ENCODE peak calls at places on chromosomes 2 and 18, in five cellular contexts. One of them, this sample, is unnamed.

GRCh38 chr18:5173646-5174045 is 23.4 kb downstream of the AKAIN1 start:
- DNase-seq in KG1: no peak
- DNase-seq in EH: no peak
- DNase-seq in GF-D8: no peak
- DNase-seq in activated CD8-positive, alpha-beta memory T cell treated with anti-CD3 and anti-CD28 coated beads for 24 hours: no peak
- DNase-seq in this sample: no peak

GRCh38 chr2:1489486-1489885 is 76.2 kb downstream of the TPO start:
- DNase-seq in EH: no peak
- DNase-seq in GF-D8: no peak
- DNase-seq in activated CD8-positive, alpha-beta memory T cell treated with anti-CD3 and anti-CD28 coated beads for 24 hours: peak; percentile 41
- DNase-seq in KG1: no peak
- DNase-seq in this sample: no peak

GRCh38 chr2:9403924-9404323 is 19.4 kb downstream of the ITGB1BP1 start:
- DNase-seq in activated CD8-positive, alpha-beta memory T cell treated with anti-CD3 and anti-CD28 coated beads for 24 hours: no peak
- DNase-seq in GF-D8: no peak
- DNase-seq in KG1: no peak
- DNase-seq in EH: peak; percentile 68
- DNase-seq in this sample: no peak

GRCh38 chr18:79624356-79624961 is 55.1 kb upstream of the CTDP1 start:
- DNase-seq in activated CD8-positive, alpha-beta memory T cell treated with anti-CD3 and anti-CD28 coated beads for 24 hours: no peak
- DNase-seq in KG1: no peak
- DNase-seq in EH: no peak
- DNase-seq in GF-D8: peak; percentile 82
- DNase-seq in this sample: no peak

GRCh38 chr2:201242562-201243277 is 17.6 kb upstream of the CASP8 start:
- DNase-seq in GF-D8: no peak
- DNase-seq in activated CD8-positive, alpha-beta memory T cell treated with anti-CD3 and anti-CD28 coated beads for 24 hours: peak; percentile 13
- DNase-seq in KG1: no peak
- DNase-seq in EH: no peak
- DNase-seq in this sample: no peak

GRCh38 chr18:55786651-55787272 is 198.8 kb upstream of the TCF4 start:
- DNase-seq in EH: peak; percentile 27
- DNase-seq in activated CD8-positive, alpha-beta memory T cell treated with anti-CD3 and anti-CD28 coated beads for 24 hours: no peak
- DNase-seq in KG1: no peak
- DNase-seq in GF-D8: no peak
- DNase-seq in this sample: no peak

GRCh38 chr2:26399781-26400376 is 1.8 kb upstream of the DRC1 start:
- DNase-seq in EH: no peak
- DNase-seq in GF-D8: peak; percentile 30
- DNase-seq in KG1: no peak
- DNase-seq in activated CD8-positive, alpha-beta memory T cell treated with anti-CD3 and anti-CD28 coated beads for 24 hours: no peak
- DNase-seq in this sample: no peak

GRCh38 chr2:199975297-199975895 is 20.0 kb downstream of the MAIP1 start:
- DNase-seq in EH: peak; percentile 44
- DNase-seq in GF-D8: no peak
- DNase-seq in activated CD8-positive, alpha-beta memory T cell treated with anti-CD3 and anti-CD28 coated beads for 24 hours: no peak
- DNase-seq in KG1: no peak
- DNase-seq in this sample: no peak

GRCh38 chr2:135745545-135745944 is 3.9 kb downstream of the UBXN4 start:
- DNase-seq in activated CD8-positive, alpha-beta memory T cell treated with anti-CD3 and anti-CD28 coated beads for 24 hours: no peak
- DNase-seq in KG1: no peak
- DNase-seq in EH: peak; percentile 91
- DNase-seq in GF-D8: no peak
- DNase-seq in this sample: no peak

GRCh38 chr2:111116016-111116746 is 4.5 kb upstream of the BCL2L11 start:
- DNase-seq in EH: no peak
- DNase-seq in KG1: no peak
- DNase-seq in GF-D8: no peak
- DNase-seq in activated CD8-positive, alpha-beta memory T cell treated with anti-CD3 and anti-CD28 coated beads for 24 hours: no peak
- DNase-seq in this sample: no peak

GRCh38 chr18:21714472-21714871 is 9.9 kb upstream of the ABHD3 start:
- DNase-seq in EH: no peak
- DNase-seq in KG1: no peak
- DNase-seq in GF-D8: no peak
- DNase-seq in activated CD8-positive, alpha-beta memory T cell treated with anti-CD3 and anti-CD28 coated beads for 24 hours: no peak
- DNase-seq in this sample: no peak

GRCh38 chr18:76056467-76057194 is 438.4 kb downstream of the ZNF516 start:
- DNase-seq in activated CD8-positive, alpha-beta memory T cell treated with anti-CD3 and anti-CD28 coated beads for 24 hours: no peak
- DNase-seq in KG1: no peak
- DNase-seq in EH: no peak
- DNase-seq in GF-D8: no peak
- DNase-seq in this sample: no peak

GRCh38 chr2:14524041-14524802 is 108.3 kb upstream of the LRATD1 start:
- DNase-seq in activated CD8-positive, alpha-beta memory T cell treated with anti-CD3 and anti-CD28 coated beads for 24 hours: no peak
- DNase-seq in GF-D8: no peak
- DNase-seq in KG1: no peak
- DNase-seq in EH: peak; percentile 86
- DNase-seq in this sample: no peak

GRCh38 chr2:1051075-1051474 is 100.4 kb downstream of the SNTG2 start:
- DNase-seq in activated CD8-positive, alpha-beta memory T cell treated with anti-CD3 and anti-CD28 coated beads for 24 hours: no peak
- DNase-seq in KG1: no peak
- DNase-seq in EH: peak; percentile 20
- DNase-seq in GF-D8: no peak
- DNase-seq in this sample: no peak

GRCh38 chr2:186848873-186849578 is at the start of gene ZSWIM2:
- DNase-seq in GF-D8: no peak
- DNase-seq in activated CD8-positive, alpha-beta memory T cell treated with anti-CD3 and anti-CD28 coated beads for 24 hours: peak; percentile 53
- DNase-seq in KG1: no peak
- DNase-seq in EH: peak; percentile 94
- DNase-seq in this sample: no peak

GRCh38 chr2:72325592-72326422 is 178.1 kb upstream of the CYP26B1 start:
- DNase-seq in EH: peak; percentile 35
- DNase-seq in KG1: no peak
- DNase-seq in GF-D8: no peak
- DNase-seq in activated CD8-positive, alpha-beta memory T cell treated with anti-CD3 and anti-CD28 coated beads for 24 hours: no peak
- DNase-seq in this sample: no peak

GRCh38 chr2:144451443-144451842 is 68.5 kb downstream of the ZEB2 start:
- DNase-seq in GF-D8: no peak
- DNase-seq in activated CD8-positive, alpha-beta memory T cell treated with anti-CD3 and anti-CD28 coated beads for 24 hours: no peak
- DNase-seq in KG1: no peak
- DNase-seq in EH: no peak
- DNase-seq in this sample: no peak

GRCh38 chr18:62312851-62313250 is 12.3 kb upstream of the TNFRSF11A start:
- DNase-seq in activated CD8-positive, alpha-beta memory T cell treated with anti-CD3 and anti-CD28 coated beads for 24 hours: no peak
- DNase-seq in EH: no peak
- DNase-seq in GF-D8: no peak
- DNase-seq in KG1: no peak
- DNase-seq in this sample: no peak

GRCh38 chr2:85737481-85737880 is 16.3 kb upstream of the ATOH8 start:
- DNase-seq in activated CD8-positive, alpha-beta memory T cell treated with anti-CD3 and anti-CD28 coated beads for 24 hours: no peak
- DNase-seq in EH: peak; percentile 89
- DNase-seq in GF-D8: no peak
- DNase-seq in KG1: no peak
- DNase-seq in this sample: no peak

GRCh38 chr18:57287766-57288165 is 64.6 kb upstream of the ST8SIA3 start:
- DNase-seq in EH: no peak
- DNase-seq in KG1: no peak
- DNase-seq in activated CD8-positive, alpha-beta memory T cell treated with anti-CD3 and anti-CD28 coated beads for 24 hours: no peak
- DNase-seq in GF-D8: no peak
- DNase-seq in this sample: no peak

GRCh38 chr2:168348076-168348475 is 100.7 kb upstream of the STK39 start:
- DNase-seq in KG1: no peak
- DNase-seq in EH: peak; percentile 42
- DNase-seq in activated CD8-positive, alpha-beta memory T cell treated with anti-CD3 and anti-CD28 coated beads for 24 hours: no peak
- DNase-seq in GF-D8: peak; percentile 3
- DNase-seq in this sample: no peak

GRCh38 chr2:241947876-241948275 is 78.3 kb downstream of the RTP5 start:
- DNase-seq in KG1: no peak
- DNase-seq in EH: no peak
- DNase-seq in activated CD8-positive, alpha-beta memory T cell treated with anti-CD3 and anti-CD28 coated beads for 24 hours: no peak
- DNase-seq in GF-D8: no peak
- DNase-seq in this sample: no peak

GRCh38 chr2:132731431-132731830 is 61.4 kb upstream of the LYPD1 start:
- DNase-seq in KG1: no peak
- DNase-seq in GF-D8: no peak
- DNase-seq in EH: peak; percentile 32
- DNase-seq in activated CD8-positive, alpha-beta memory T cell treated with anti-CD3 and anti-CD28 coated beads for 24 hours: no peak
- DNase-seq in this sample: no peak

GRCh38 chr2:236754234-236754924 is 184.8 kb downstream of the ACKR3 start:
- DNase-seq in GF-D8: no peak
- DNase-seq in KG1: no peak
- DNase-seq in activated CD8-positive, alpha-beta memory T cell treated with anti-CD3 and anti-CD28 coated beads for 24 hours: no peak
- DNase-seq in EH: no peak
- DNase-seq in this sample: no peak

GRCh38 chr2:41199320-41199719 is 747.4 kb upstream of the SLC8A1 start:
- DNase-seq in EH: no peak
- DNase-seq in activated CD8-positive, alpha-beta memory T cell treated with anti-CD3 and anti-CD28 coated beads for 24 hours: no peak
- DNase-seq in GF-D8: no peak
- DNase-seq in KG1: no peak
- DNase-seq in this sample: no peak

GRCh38 chr18:79901665-79902064 is 49.8 kb downstream of the SLC66A2 start:
- DNase-seq in EH: no peak
- DNase-seq in KG1: no peak
- DNase-seq in GF-D8: no peak
- DNase-seq in activated CD8-positive, alpha-beta memory T cell treated with anti-CD3 and anti-CD28 coated beads for 24 hours: no peak
- DNase-seq in this sample: no peak

GRCh38 chr2:84970266-84970955 is 550 bp upstream of the KCMF1 start:
- DNase-seq in activated CD8-positive, alpha-beta memory T cell treated with anti-CD3 and anti-CD28 coated beads for 24 hours: peak; percentile 88
- DNase-seq in KG1: peak; percentile 45
- DNase-seq in GF-D8: no peak
- DNase-seq in EH: peak; percentile 60
- DNase-seq in this sample: peak; percentile 4

GRCh38 chr2:82275599-82275998 is 1971.0 kb upstream of the LRRTM1 start:
- DNase-seq in activated CD8-positive, alpha-beta memory T cell treated with anti-CD3 and anti-CD28 coated beads for 24 hours: no peak
- DNase-seq in KG1: no peak
- DNase-seq in EH: no peak
- DNase-seq in GF-D8: no peak
- DNase-seq in this sample: no peak

GRCh38 chr2:14781148-14781547 is 148.6 kb downstream of the LRATD1 start:
- DNase-seq in GF-D8: no peak
- DNase-seq in activated CD8-positive, alpha-beta memory T cell treated with anti-CD3 and anti-CD28 coated beads for 24 hours: no peak
- DNase-seq in KG1: no peak
- DNase-seq in EH: no peak
- DNase-seq in this sample: no peak

GRCh38 chr18:54260376-54261072 is 8.8 kb upstream of the POLI start:
- DNase-seq in KG1: no peak
- DNase-seq in GF-D8: no peak
- DNase-seq in EH: no peak
- DNase-seq in activated CD8-positive, alpha-beta memory T cell treated with anti-CD3 and anti-CD28 coated beads for 24 hours: no peak
- DNase-seq in this sample: no peak

GRCh38 chr18:35618703-35619102 is 37.2 kb downstream of the GALNT1 start:
- DNase-seq in GF-D8: no peak
- DNase-seq in KG1: no peak
- DNase-seq in activated CD8-positive, alpha-beta memory T cell treated with anti-CD3 and anti-CD28 coated beads for 24 hours: no peak
- DNase-seq in EH: peak; percentile 23
- DNase-seq in this sample: no peak

GRCh38 chr2:127080941-127081769 is 25.8 kb downstream of the BIN1 start:
- DNase-seq in activated CD8-positive, alpha-beta memory T cell treated with anti-CD3 and anti-CD28 coated beads for 24 hours: peak; percentile 85
- DNase-seq in GF-D8: no peak
- DNase-seq in EH: no peak
- DNase-seq in KG1: no peak
- DNase-seq in this sample: peak; percentile 33

GRCh38 chr2:233350708-233351107 is 3.6 kb upstream of the DGKD start:
- DNase-seq in KG1: no peak
- DNase-seq in EH: peak; percentile 96
- DNase-seq in GF-D8: no peak
- DNase-seq in activated CD8-positive, alpha-beta memory T cell treated with anti-CD3 and anti-CD28 coated beads for 24 hours: peak; percentile 66
- DNase-seq in this sample: no peak

GRCh38 chr2:127122351-127123027 is 15.5 kb upstream of the BIN1 start:
- DNase-seq in GF-D8: no peak
- DNase-seq in EH: no peak
- DNase-seq in KG1: no peak
- DNase-seq in activated CD8-positive, alpha-beta memory T cell treated with anti-CD3 and anti-CD28 coated beads for 24 hours: no peak
- DNase-seq in this sample: no peak

GRCh38 chr18:40056085-40056484 is 1898.9 kb upstream of the PIK3C3 start:
- DNase-seq in GF-D8: no peak
- DNase-seq in activated CD8-positive, alpha-beta memory T cell treated with anti-CD3 and anti-CD28 coated beads for 24 hours: no peak
- DNase-seq in KG1: no peak
- DNase-seq in EH: no peak
- DNase-seq in this sample: no peak

This sample was measured in CD4-positive, alpha-beta T cell.